ENCODE peak calls at places on chromosomes 4 and X, in seven cellular contexts. X is mesendoderm, Z is mesenchymal stem cell, A is trophoblast cell, C is IMR-90, B is neuronal stem cell, D is H1. P is an unnamed sample.

GRCh38 chrX:135480076-135480475 is 40.4 kb upstream of the INTS6L start:
- DNase-seq in X (no peak), D (no peak), C (no peak), Z (no peak), B (no peak), A (no peak), P (no peak)

GRCh38 chr4:186957952-186958555 is 234.4 kb upstream of the FAT1 start:
- DNase-seq in B (no peak), A (peak; percentile 57), Z (no peak), D (no peak), C (peak; percentile 33), X (no peak), P (no peak)

GRCh38 chrX:13360146-13360545 is 40.3 kb upstream of the ATXN3L start:
- DNase-seq in Z (no peak), X (no peak), A (no peak), B (no peak), C (no peak), D (no peak), P (no peak)

GRCh38 chrX:153727108-153727931 is 2.7 kb downstream of the ABCD1 start:
- DNase-seq in X (peak; percentile 24), Z (no peak), C (no peak), A (peak; percentile 46), D (no peak), B (no peak), P (no peak)

GRCh38 chr4:148443550-148444295 is 1.5 kb upstream of the NR3C2 start:
- DNase-seq in A (peak; percentile 27), B (peak; percentile 29), D (peak; percentile 67), Z (peak; percentile 5), C (no peak), X (peak; percentile 6), P (no peak)

GRCh38 chrX:41085883-41086626 is 810 bp downstream of the USP9X start:
- DNase-seq in C (peak; percentile 42), D (peak; percentile 53), Z (peak; percentile 62), A (peak; percentile 56), B (no peak), X (peak; percentile 77), P (no peak)

GRCh38 chr4:120636120-120636630 is 286.4 kb downstream of the PRDM5 start:
- DNase-seq in B (no peak), D (no peak), A (no peak), Z (peak; percentile 9), C (no peak), X (no peak), P (no peak)

GRCh38 chrX:10759400-10759799 is 139.0 kb upstream of the MID1 start:
- DNase-seq in A (no peak), Z (no peak), X (peak; percentile 49), B (no peak), C (no peak), D (peak; percentile 46), P (peak; percentile 79)

GRCh38 chrX:138771042-138771441 is 59.5 kb upstream of the FGF13 start:
- DNase-seq in D (no peak), X (no peak), Z (no peak), B (no peak), C (no peak), A (no peak), P (no peak)

GRCh38 chrX:29478336-29479069 is 736.9 kb upstream of the MAGEB2 start:
- DNase-seq in C (peak; percentile 26), X (peak; percentile 60), D (peak; percentile 43), Z (peak; percentile 22), A (peak; percentile 1), B (peak; percentile 4), P (peak; percentile 46)

GRCh38 chr4:7539659-7540058 is 104.9 kb upstream of the PSAPL1 start:
- DNase-seq in Z (no peak), A (no peak), B (no peak), X (peak; percentile 71), D (no peak), C (no peak), P (peak; percentile 82)

GRCh38 chrX:120749141-120749846 is 119.4 kb upstream of the C1GALT1C1 start:
- DNase-seq in C (no peak), Z (no peak), X (no peak), B (no peak), D (no peak), A (peak; percentile 73), P (no peak)

GRCh38 chr4:85825937-85826678 is 351.2 kb downstream of the ARHGAP24 start:
- DNase-seq in Z (peak; percentile 89), D (peak; percentile 56), C (peak; percentile 58), A (no peak), B (peak; percentile 30), X (peak; percentile 87), P (peak; percentile 58)

GRCh38 chr4:145234086-145234694 is 53.8 kb upstream of the OTUD4 start:
- DNase-seq in B (peak; percentile 52), A (peak; percentile 86), D (peak; percentile 56), X (peak; percentile 81), C (peak; percentile 67), Z (peak; percentile 72), P (peak; percentile 49)

DNA sequence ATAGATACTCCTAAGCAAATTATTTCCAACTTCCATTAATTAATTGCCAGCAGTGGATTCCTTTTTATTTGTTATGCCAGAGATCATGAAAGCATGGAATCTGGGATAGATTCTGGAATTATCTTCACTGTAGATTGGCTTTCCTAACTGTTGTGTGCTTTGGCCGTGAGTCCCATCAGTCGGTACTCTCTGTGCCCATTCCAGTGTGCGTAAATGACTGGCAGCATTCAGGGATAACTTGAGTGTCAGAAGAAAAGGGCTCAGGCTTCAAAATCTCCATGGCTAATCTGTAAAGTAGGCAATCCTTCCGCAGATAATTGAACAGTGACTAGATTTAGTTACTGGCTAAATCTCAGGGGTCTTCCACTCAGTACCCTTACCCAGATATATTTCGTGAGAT is 76.8 kb upstream of the TMEM164 start:
- DNase-seq in B (no peak), X (no peak), A (no peak), C (no peak), D (no peak), Z (no peak), P (no peak)
- H3K4me1 ChIP-seq in B (no peaks in the 10 kb centered on the region), X (no peaks in the 10 kb centered on the region), A (peaks cover 6% of the 10 kb centered on the region), C (no peaks in the 10 kb centered on the region), D (no peaks in the 10 kb centered on the region), Z (no peaks in the 10 kb centered on the region), P (no peaks in the 10 kb centered on the region)

GRCh38 chr4:68953056-68953455 is 1.5 kb upstream of the UGT2A3 start:
- DNase-seq in B (no peak), D (no peak), A (no peak), X (peak; percentile 66), Z (no peak), C (no peak), P (no peak)
- H4K8ac ChIP-seq in B (no peak overlapping the region), D (no peak overlapping the region), A (no peak overlapping the region), X (no peak overlapping the region), Z (no peak overlapping the region), C (no peak overlapping the region), P (no peak overlapping the region)

GRCh38 chr4:153112071-153112460 is 92.2 kb upstream of the TRIM2 start:
- DNase-seq in C (no peak), X (no peak), D (no peak), B (no peak), A (peak; percentile 99), Z (no peak), P (no peak)

GRCh38 chr4:153114771-153115321 is 89.4 kb upstream of the TRIM2 start:
- DNase-seq in C (peak; percentile 84), D (no peak), B (no peak), Z (peak; percentile 75), X (no peak), A (peak; percentile 44), P (no peak)

GRCh38 chr4:153113061-153113837 is 91.0 kb upstream of the TRIM2 start:
- DNase-seq in C (peak; percentile 29), Z (peak; percentile 48), A (peak; percentile 62), B (no peak), X (no peak), D (no peak), P (no peak)

GRCh38 chr4:153115322-153116100 is 88.7 kb upstream of the TRIM2 start:
- DNase-seq in A (peak; percentile 58), C (peak; percentile 77), X (no peak), B (no peak), Z (peak; percentile 84), D (no peak), P (no peak)

GRCh38 chr4:153113838-153114105 is 90.5 kb upstream of the TRIM2 start:
- DNase-seq in Z (no peak), X (no peak), D (no peak), B (no peak), C (no peak), A (no peak), P (no peak)
- H3K4me2 ChIP-seq in Z (no peak overlapping the region), X (no peak overlapping the region), D (no peak overlapping the region), B (no peak overlapping the region), C (no peak overlapping the region), A (no peak overlapping the region), P (no peak overlapping the region)

GRCh38 chrX:80430826-80431501 is 10.7 kb downstream of the TENT5D start:
- DNase-seq in C (no peak), A (no peak), B (no peak), Z (no peak), X (peak; percentile 11), D (peak; percentile 46), P (no peak)

GRCh38 chrX:80431502-80431832 is 11.2 kb downstream of the TENT5D start:
- DNase-seq in D (no peak), Z (no peak), B (no peak), X (peak; percentile 0), A (no peak), C (no peak), P (no peak)

GRCh38 chrX:80432441-80432840 is 12.2 kb downstream of the TENT5D start:
- DNase-seq in C (no peak), B (no peak), Z (no peak), A (no peak), X (no peak), D (no peak), P (no peak)

DNA sequence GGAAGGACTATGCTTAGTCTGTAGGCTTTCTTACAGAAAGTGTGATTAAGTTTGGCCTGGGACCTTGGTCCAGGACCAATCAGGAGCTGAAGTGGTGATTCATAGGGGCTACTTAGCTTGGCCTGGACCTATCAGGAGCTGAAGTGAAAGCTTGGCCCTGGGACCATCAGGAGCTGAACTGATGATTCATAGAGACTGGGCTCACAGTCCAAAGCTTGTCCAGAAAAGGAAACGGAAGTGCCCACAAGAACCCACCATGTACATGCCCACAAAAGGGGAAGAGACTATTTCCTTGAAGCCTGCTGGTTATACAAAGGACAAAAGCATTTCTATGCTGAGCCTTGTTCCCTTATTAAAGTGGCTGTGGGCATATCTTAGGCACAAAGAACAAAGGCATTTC is 12.6 kb downstream of the TENT5D start:
- DNase-seq in D (no peak), Z (no peak), B (no peak), A (no peak), C (no peak), X (no peak), P (no peak)
- H3K4me1 ChIP-seq in D (no peaks in the 10 kb centered on the region), Z (no peaks in the 10 kb centered on the region), B (no peaks in the 10 kb centered on the region), A (no peaks in the 10 kb centered on the region), C (no peaks in the 10 kb centered on the region), X (no peaks in the 10 kb centered on the region), P (no peaks in the 10 kb centered on the region)

GRCh38 chrX:74251006-74251930 is 52.7 kb upstream of the ZCCHC13 start:
- DNase-seq in X (peak; percentile 53), B (no peak), C (peak; percentile 68), A (peak; percentile 77), D (no peak), Z (peak; percentile 84), P (no peak)
- H4K8ac ChIP-seq in X (no peak overlapping the region), B (no peak overlapping the region), C (no peak overlapping the region), A (no peak overlapping the region), D (no peak overlapping the region), Z (no peak overlapping the region), P (no peak overlapping the region)

GRCh38 chrX:118352566-118352965 is 6.7 kb downstream of the WDR44 start:
- DNase-seq in C (no peak), D (no peak), X (peak; percentile 24), Z (no peak), B (no peak), A (no peak), P (no peak)
- H3K4me2 ChIP-seq in C (no peak overlapping the region), D (no peak overlapping the region), X (no peak overlapping the region), Z (no peak overlapping the region), B (no peak overlapping the region), A (no peak overlapping the region), P (no peak overlapping the region)